ENCODE peak calls at places on chromosomes 12 and 14, in five cellular contexts. K, O, X, G and V are unnamed samples.

GRCh38 chr12:86154620-86155019 is 101.6 kb downstream of the MGAT4C start:
- DNase-seq in K (no peak), O (no peak), X (no peak), G (no peak), V (no peak)

GRCh38 chr14:89550761-89551283 is 133.8 kb upstream of the FOXN3 start:
- DNase-seq in K (no peak), O (no peak), X (no peak), G (no peak), V (no peak)

GRCh38 chr12:74619886-74620285 is 82.3 kb downstream of the ATXN7L3B start:
- DNase-seq in K (no peak), O (no peak), X (no peak), G (no peak), V (no peak)

GRCh38 chr12:47277071-47277408 is 197.3 kb upstream of the AMIGO2 start:
- DNase-seq in K (no peak), O (no peak), X (no peak), G (no peak), V (no peak)

GRCh38 chr14:100781952-100782351 is 44.0 kb upstream of the MEG3 start:
- DNase-seq in K (no peak), O (peak; percentile 13), X (no peak), G (no peak), V (no peak)

GRCh38 chr12:67477682-67478265 is 170.8 kb upstream of the DYRK2 start:
- DNase-seq in K (no peak), O (no peak), X (no peak), G (no peak), V (no peak)

GRCh38 chr12:112102127-112102526 is 6.5 kb downstream of the NAA25 start:
- DNase-seq in K (no peak), O (no peak), X (no peak), G (no peak), V (no peak)

GRCh38 chr14:29016050-29016900 is 249.7 kb downstream of the FOXG1 start:
- DNase-seq in K (no peak), O (peak; percentile 39), X (peak; percentile 10), G (no peak), V (no peak)

GRCh38 chr14:23568600-23569310 is 1.2 kb upstream of the AP1G2 start:
- DNase-seq in K (no peak), O (peak; percentile 50), X (no peak), G (no peak), V (no peak)

GRCh38 chr14:54211562-54212308 is 185.1 kb upstream of the CDKN3 start:
- DNase-seq in K (peak; percentile 65), O (no peak), X (no peak), G (no peak), V (no peak)

GRCh38 chr14:33682746-33683145 is 268.1 kb downstream of the EGLN3 start:
- DNase-seq in K (no peak), O (peak; percentile 89), X (no peak), G (no peak), V (no peak)

GRCh38 chr12:92065018-92065499 is 80.6 kb downstream of the BTG1 start:
- DNase-seq in K (no peak), O (no peak), X (peak; percentile 77), G (peak; percentile 54), V (no peak)

GRCh38 chr14:93715279-93715927 is 72.9 kb downstream of the PRIMA1 start:
- DNase-seq in K (no peak), O (no peak), X (no peak), G (no peak), V (no peak)